ENCODE peak calls at places on chromosomes 16 and 17, in six cellular contexts. O is HepG2, R is H1, N is HCT116, U is SK-N-SH, Q is K562. X is an unnamed sample.

GRCh38 chr16:68397710-68398171 is 50.6 kb downstream of the SMPD3 start:
- DNase-seq in O (no peak), R (no peak), N (no peak), U (no peak), Q (no peak), X (no peak)

GRCh38 chr17:55394357-55395021 is 27.1 kb downstream of the MMD start:
- DNase-seq in O (peak; percentile 96), R (no peak), N (no peak), U (no peak), Q (no peak), X (no peak)

GRCh38 chr17:79760197-79760906 is 17.6 kb upstream of the CBX2 start:
- DNase-seq in O (peak; percentile 86), R (no peak), N (no peak), U (no peak), Q (no peak), X (no peak)

GRCh38 chr17:7312432-7313027 is 2.6 kb downstream of the GPS2 start:
- DNase-seq in O (no peak), R (no peak), N (no peak), U (no peak), Q (no peak), X (no peak)

GRCh38 chr17:31533546-31534155 is 142.2 kb downstream of the RAB11FIP4 start:
- DNase-seq in O (no peak), R (no peak), N (peak; percentile 38), U (peak; percentile 81), Q (peak; percentile 64), X (no peak)

GRCh38 chr16:1903845-1904820 is 14.1 kb downstream of the HS3ST6 start:
- DNase-seq in O (no peak), R (no peak), N (no peak), U (peak; percentile 37), Q (no peak), X (no peak)

GRCh38 chr16:82456683-82457082 is 170.1 kb upstream of the CDH13 start:
- DNase-seq in O (peak; percentile 50), R (peak; percentile 44), N (peak; percentile 57), U (peak; percentile 69), Q (peak; percentile 60), X (no peak)

GRCh38 chr17:33056392-33057146 is 64.9 kb downstream of the SPACA3 start:
- DNase-seq in O (peak; percentile 12), R (no peak), N (no peak), U (no peak), Q (no peak), X (no peak)

GRCh38 chr16:89481556-89481955 is 8.8 kb downstream of the ANKRD11 start:
- DNase-seq in O (no peak), R (no peak), N (no peak), U (no peak), Q (no peak), X (no peak)

GRCh38 chr17:27386206-27387075 is 69.8 kb upstream of the KSR1 start:
- DNase-seq in O (no peak), R (no peak), N (no peak), U (no peak), Q (no peak), X (no peak)

GRCh38 chr17:6936370-6937028 is 59.4 kb upstream of the ALOX12 start:
- DNase-seq in O (no peak), R (no peak), N (no peak), U (peak; percentile 33), Q (no peak), X (no peak)

GRCh38 chr16:4225075-4225474 is 16.8 kb downstream of the SRL start:
- DNase-seq in O (no peak), R (no peak), N (no peak), U (no peak), Q (no peak), X (no peak)

GRCh38 chr17:82793974-82794620 is 42.2 kb downstream of the TBCD start:
- DNase-seq in O (no peak), R (no peak), N (no peak), U (peak; percentile 84), Q (no peak), X (no peak)

GRCh38 chr17:18988546-18989173 is 15.9 kb downstream of the FAM83G start:
- DNase-seq in O (peak; percentile 94), R (no peak), N (no peak), U (no peak), Q (no peak), X (no peak)

GRCh38 chr17:61818225-61818624 is 45.1 kb downstream of the BRIP1 start:
- DNase-seq in O (no peak), R (no peak), N (no peak), U (no peak), Q (no peak), X (no peak)

GRCh38 chr16:53257001-53257400 is 177.3 kb upstream of the RBL2 start:
- DNase-seq in O (no peak), R (no peak), N (no peak), U (no peak), Q (no peak), X (no peak)

GRCh38 chr17:45104907-45105624 is 27.2 kb downstream of the PLCD3 start:
- DNase-seq in O (no peak), R (no peak), N (no peak), U (peak; percentile 4), Q (no peak), X (no peak)

GRCh38 chr17:57577751-57578607 is 167.1 kb downstream of the CCDC182 start:
- DNase-seq in O (peak; percentile 95), R (no peak), N (no peak), U (peak; percentile 47), Q (no peak), X (no peak)

GRCh38 chr17:28810437-28810836 is 32.2 kb downstream of the FAM222B start:
- DNase-seq in O (no peak), R (no peak), N (no peak), U (no peak), Q (no peak), X (no peak)

GRCh38 chr16:57788252-57788841 is 13.9 kb downstream of the KIFC3 start:
- DNase-seq in O (no peak), R (no peak), N (no peak), U (no peak), Q (no peak), X (no peak)

GRCh38 chr16:14564881-14565687 is 65.0 kb downstream of the PARN start:
- DNase-seq in O (peak; percentile 34), R (no peak), N (no peak), U (no peak), Q (no peak), X (no peak)

GRCh38 chr16:81790772-81791171 is 11.7 kb downstream of the PLCG2 start:
- DNase-seq in O (no peak), R (no peak), N (no peak), U (no peak), Q (no peak), X (no peak)

GRCh38 chr17:56325561-56325960 is 172.3 kb downstream of the ANKFN1 start:
- DNase-seq in O (no peak), R (no peak), N (no peak), U (no peak), Q (no peak), X (no peak)

GRCh38 chr17:59634632-59635561 is 15.2 kb downstream of the CLTC start:
- DNase-seq in O (no peak), R (no peak), N (no peak), U (no peak), Q (no peak), X (no peak)

GRCh38 chr16:67161595-67162058 is 1.9 kb downstream of the FBXL8 start:
- DNase-seq in O (no peak), R (no peak), N (no peak), U (no peak), Q (no peak), X (no peak)

GRCh38 chr17:50348522-50349240 is 2.8 kb downstream of the XYLT2 start:
- DNase-seq in O (no peak), R (no peak), N (no peak), U (no peak), Q (no peak), X (no peak)

GRCh38 chr17:50350733-50351132 is 4.8 kb downstream of the XYLT2 start:
- DNase-seq in O (no peak), R (no peak), N (no peak), U (no peak), Q (no peak), X (no peak)

GRCh38 chr17:50347087-50347893 is 1.4 kb downstream of the XYLT2 start:
- DNase-seq in O (no peak), R (no peak), N (no peak), U (no peak), Q (no peak), X (no peak)

GRCh38 chr17:50347894-50348291 is 2.0 kb downstream of the XYLT2 start:
- DNase-seq in O (no peak), R (no peak), N (no peak), U (no peak), Q (no peak), X (no peak)

DNA sequence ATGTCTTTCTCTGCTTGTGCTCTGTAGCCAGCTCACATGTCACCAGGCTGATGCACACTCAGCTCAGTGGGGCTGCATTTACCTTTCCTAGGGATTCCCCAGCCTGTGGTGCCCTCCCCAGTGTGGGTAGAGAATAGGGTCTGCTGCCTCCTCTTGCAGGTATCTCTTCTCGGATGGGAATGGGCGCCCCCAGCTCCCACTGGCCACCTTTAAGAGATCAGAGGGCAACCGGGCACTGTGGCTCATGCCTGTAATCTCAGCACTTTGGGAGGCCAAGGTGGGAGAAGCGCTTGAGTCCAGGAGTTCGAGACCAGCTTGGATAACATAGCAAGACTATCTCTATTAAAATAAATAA is 3.3 kb downstream of the XYLT2 start:
- DNase-seq in O (no peak), R (no peak), N (no peak), U (no peak), Q (no peak), X (no peak)
- TF ChIP-seq YY1 in O (no peak), R (no peak), N (no peak), U (no peak), Q (no peak), X (no peak)

DNA sequence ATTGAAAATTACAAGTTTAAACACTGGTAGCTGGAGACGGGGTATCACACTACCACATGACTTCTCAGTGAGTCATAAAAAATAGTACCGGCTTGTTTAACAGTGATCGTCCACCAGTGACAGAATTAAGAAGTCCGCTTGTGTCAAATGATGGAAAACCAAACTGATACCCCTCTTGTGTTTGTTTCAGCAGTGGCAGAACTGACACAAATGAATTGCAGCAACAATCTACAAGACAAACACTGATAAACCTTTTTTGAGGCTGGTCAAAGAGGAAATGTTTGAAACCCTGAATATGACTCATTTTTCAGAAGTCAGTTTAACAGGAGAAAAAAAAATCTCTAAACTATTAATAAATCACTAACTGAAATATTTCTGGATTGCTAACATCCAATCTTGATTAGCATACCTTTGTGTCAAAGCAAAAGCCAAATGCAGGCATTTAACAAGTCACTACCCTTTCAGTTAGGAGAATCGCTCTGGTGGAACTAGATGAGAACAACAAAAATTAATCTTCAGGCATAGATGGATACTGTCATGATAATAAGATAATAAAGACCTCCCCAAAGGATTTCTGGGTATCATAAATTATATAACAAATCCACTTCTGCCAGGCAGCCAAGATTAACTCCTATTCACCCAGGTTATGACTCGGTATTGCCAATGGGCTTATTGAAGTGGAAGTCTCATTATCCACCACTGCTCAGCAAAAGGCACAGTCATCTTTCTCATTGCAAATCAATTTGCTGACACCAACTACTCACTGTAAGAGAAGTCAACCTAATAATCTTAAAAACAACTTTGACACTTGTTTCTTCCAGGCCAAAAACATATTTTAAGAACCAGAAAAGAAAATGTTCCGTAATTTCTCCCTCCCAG is 20.7 kb downstream of the DCUN1D3 start:
- DNase-seq in O (peak; percentile 57), R (no peak), N (no peak), U (no peak), Q (no peak), X (peak; percentile 71)
- TF ChIP-seq POLR2AphosphoS5 in O (no peak), R (no peak), N (no peak), U (no peak), Q (no peak), X (no peak)

GRCh38 chr17:69669441-69670178 is 255.1 kb downstream of the MAP2K6 start:
- DNase-seq in O (no peak), R (no peak), N (no peak), U (no peak), Q (no peak), X (no peak)
- TF ChIP-seq YY1 in O (no peak), R (no peak), N (no peak), U (no peak), Q (no peak), X (no peak)

GRCh38 chr17:9115446-9116265 is 94.3 kb downstream of the NTN1 start:
- DNase-seq in O (peak; percentile 4), R (peak; percentile 41), N (no peak), U (peak; percentile 31), Q (peak; percentile 14), X (no peak)
- TF ChIP-seq POLR2AphosphoS5 in O (no peak), R (no peak), N (no peak), U (no peak), Q (no peak), X (no peak)